ENCODE peak calls at places on chromosomes 13 and 19, in four cellular contexts. U is neural progenitor cell, H is left ventricle myocardium inferior, F is tibial artery. G is an unnamed sample.

GRCh38 chr13:50078512-50079277 is 63.5 kb downstream of the KCNRG start:
- DNase-seq in F (no peak), H (no peak), U (no peak), G (no peak)

GRCh38 chr13:23547000-23547590 is 23.1 kb upstream of the TNFRSF19 start:
- DNase-seq in H (peak), F (peak), U (peak), G (no peak)

GRCh38 chr13:49100637-49101570 is 119.2 kb upstream of the MLNR start:
- DNase-seq in F (no peak), U (no peak), H (no peak), G (no peak)

GRCh38 chr19:36686365-36687213 is 823 bp upstream of the ZNF567 start:
- DNase-seq in U (peak), F (peak), H (no peak), G (no peak)

GRCh38 chr13:36297600-36298338 is at the start of gene CCDC169:
- DNase-seq in H (peak), F (peak), U (peak), G (no peak)

GRCh38 chr19:9673912-9674668 is 810 bp downstream of the ZNF562 start:
- DNase-seq in H (no peak), F (no peak), U (no peak), G (peak)

GRCh38 chr13:24228852-24229458 is 68.4 kb downstream of the SPATA13 start:
- DNase-seq in U (peak), H (no peak), F (no peak), G (peak)

GRCh38 chr13:31765441-31765840 is 26.1 kb downstream of the RXFP2 start:
- DNase-seq in F (no peak), U (no peak), H (no peak), G (no peak)

GRCh38 chr13:93420887-93421286 is 194.3 kb downstream of the GPC6 start:
- DNase-seq in F (no peak), H (no peak), U (no peak), G (no peak)

GRCh38 chr13:23500858-23501257 is 67.4 kb upstream of the SACS start:
- DNase-seq in H (no peak), U (no peak), F (no peak), G (no peak)

GRCh38 chr13:50387124-50387581 is 371.9 kb downstream of the KCNRG start:
- DNase-seq in U (peak), F (no peak), H (peak), G (peak)

GRCh38 chr13:105139380-105140285 is 1395.8 kb downstream of the EFNB2 start:
- DNase-seq in U (no peak), F (peak), H (peak), G (peak)

GRCh38 chr13:27172495-27172842 is 858 bp upstream of the USP12 start:
- DNase-seq in H (no peak), F (no peak), U (no peak), G (peak)

G was measured in OCI-LY7.